ENCODE peak calls at places on chromosomes 12 and 14, in nine cellular contexts. P is tibial artery; Z is thoracic aorta; D is H1; U is endodermal cell; O is keratinocyte; A is CD8-positive, alpha-beta T cell; V is K562; E is H9. Y is an unnamed sample.

GRCh38 chr14:78902010-78902623 is 731.9 kb downstream of the NRXN3 start:
- DNase-seq in O (no peak), D (peak; percentile 63), V (peak; percentile 5), U (peak; percentile 80), E (peak; percentile 50), P (no peak), A (no peak), Z (no peak), Y (no peak)

GRCh38 chr14:89651805-89652204 is 234.8 kb upstream of the FOXN3 start:
- DNase-seq in P (no peak), U (no peak), V (no peak), A (no peak), D (no peak), Z (no peak), O (no peak), E (no peak), Y (no peak)

GRCh38 chr12:25269701-25270100 is 19.0 kb upstream of the KRAS start:
- DNase-seq in V (no peak), Z (no peak), P (no peak), D (no peak), A (no peak), E (no peak), O (no peak), U (no peak), Y (no peak)

GRCh38 chr12:53213348-53213747 is 6.3 kb upstream of the ITGB7 start:
- DNase-seq in P (peak; percentile 87), E (peak; percentile 94), U (peak; percentile 98), Z (no peak), V (peak; percentile 79), O (no peak), A (peak; percentile 85), D (peak; percentile 96), Y (peak; percentile 92)

GRCh38 chr12:109092484-109093021 is 719 bp downstream of the ALKBH2 start:
- DNase-seq in O (no peak), D (no peak), E (no peak), A (no peak), P (peak; percentile 21), U (peak; percentile 38), V (no peak), Z (no peak), Y (no peak)

GRCh38 chr12:116164976-116165425 is 112.5 kb downstream of the MED13L start:
- DNase-seq in P (no peak), V (no peak), A (no peak), E (no peak), D (no peak), Z (no peak), U (no peak), O (peak; percentile 45), Y (no peak)

GRCh38 chr12:125244338-125244737 is 179.1 kb downstream of the AACS start:
- DNase-seq in E (no peak), V (no peak), P (no peak), A (no peak), Z (no peak), O (no peak), U (no peak), D (no peak), Y (no peak)

GRCh38 chr14:90491868-90492560 is 95.2 kb downstream of the CALM1 start:
- DNase-seq in E (no peak), O (no peak), Z (no peak), D (no peak), P (peak; percentile 50), U (no peak), A (no peak), V (peak; percentile 1), Y (no peak)

GRCh38 chr14:97580923-97581495 is 783.8 kb downstream of the VRK1 start:
- DNase-seq in E (peak; percentile 38), D (peak; percentile 48), O (no peak), Z (no peak), V (no peak), P (no peak), U (peak; percentile 78), A (no peak), Y (no peak)

GRCh38 chr14:97584528-97584927 is 787.3 kb downstream of the VRK1 start:
- DNase-seq in Z (no peak), O (no peak), A (no peak), V (no peak), D (no peak), P (no peak), U (peak; percentile 68), E (peak; percentile 50), Y (no peak)

GRCh38 chr14:97575677-97576076 is 778.5 kb downstream of the VRK1 start:
- DNase-seq in E (no peak), Z (no peak), O (no peak), A (no peak), U (no peak), P (no peak), V (no peak), D (no peak), Y (no peak)

DNA sequence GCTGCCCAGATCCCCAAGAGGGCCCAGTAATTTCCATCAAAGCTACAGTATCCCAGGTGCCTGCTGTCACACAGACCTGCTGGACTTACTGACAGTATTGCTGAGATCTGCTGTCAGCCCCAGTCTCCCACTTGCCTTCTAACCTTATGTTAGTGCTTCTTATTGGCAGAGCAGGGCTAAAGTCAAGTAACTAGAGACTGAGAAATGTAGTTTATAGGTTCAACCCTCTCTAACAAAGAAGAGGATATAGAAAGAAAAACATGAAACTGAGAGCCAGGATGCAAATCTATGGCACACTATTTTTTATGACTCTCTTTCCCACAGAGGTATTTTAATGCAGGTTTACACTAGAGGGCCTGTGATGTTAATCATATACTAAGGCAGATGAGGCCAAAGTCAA is 781.8 kb downstream of the VRK1 start:
- DNase-seq in Z (no peak), V (no peak), P (no peak), O (no peak), A (no peak), E (no peak), D (no peak), U (no peak), Y (no peak)
- H3K9me3 ChIP-seq in Z (no peaks in the 10 kb centered on the region), V (no peaks in the 10 kb centered on the region), P (no peaks in the 10 kb centered on the region), O (no peaks in the 10 kb centered on the region), A (no peaks in the 10 kb centered on the region), E (no peaks in the 10 kb centered on the region), D (no peaks in the 10 kb centered on the region), U (no peaks in the 10 kb centered on the region), Y (no peaks in the 10 kb centered on the region)

GRCh38 chr12:37546901-37547475 is 769.6 kb upstream of the ALG10B start:
- DNase-seq in V (no peak), D (no peak), A (no peak), E (no peak), Z (no peak), O (no peak), P (no peak), U (no peak), Y (no peak)

GRCh38 chr12:37543966-37544668 is 772.5 kb upstream of the ALG10B start:
- DNase-seq in D (no peak), P (no peak), O (no peak), A (no peak), V (no peak), U (no peak), Z (no peak), E (no peak), Y (no peak)

GRCh38 chr12:37547611-37548010 is 769.0 kb upstream of the ALG10B start:
- DNase-seq in Z (no peak), A (no peak), U (no peak), V (peak; percentile 32), O (no peak), D (no peak), P (no peak), E (no peak), Y (no peak)

GRCh38 chr12:37545759-37546158 is 770.8 kb upstream of the ALG10B start:
- DNase-seq in V (no peak), E (no peak), A (no peak), O (no peak), P (no peak), Z (no peak), D (no peak), U (no peak), Y (no peak)

DNA sequence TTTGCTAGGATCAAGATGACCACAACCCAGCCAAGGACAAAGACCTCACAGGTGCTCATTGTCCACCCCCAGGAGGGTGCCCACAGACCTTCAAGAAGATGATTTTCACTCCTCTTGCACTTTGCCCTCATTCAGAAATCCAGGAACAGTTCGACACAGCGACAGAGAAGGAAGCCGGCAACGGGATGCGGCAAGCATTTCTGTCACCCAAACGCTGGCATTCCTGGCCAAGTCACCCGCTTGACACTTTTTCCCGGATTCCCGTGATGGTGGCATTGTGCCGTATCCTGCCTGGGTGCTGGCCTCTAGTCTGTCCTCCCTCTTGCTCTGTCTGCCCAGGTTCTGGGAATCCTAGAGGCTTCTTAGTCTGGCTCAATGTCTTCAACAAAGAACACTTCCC is 770.4 kb upstream of the ALG10B start:
- DNase-seq in A (no peak), Z (no peak), O (no peak), P (no peak), U (no peak), D (no peak), E (no peak), V (no peak), Y (no peak)
- H3K9me3 ChIP-seq in A (no peaks in the 10 kb centered on the region), Z (no peaks in the 10 kb centered on the region), O (peaks cover 10% of the 10 kb centered on the region), P (no peaks in the 10 kb centered on the region), U (peaks cover 44% of the 10 kb centered on the region), D (peaks cover 96% of the 10 kb centered on the region), E (peaks cover 93% of the 10 kb centered on the region), V (no peaks in the 10 kb centered on the region), Y (peaks cover 72% of the 10 kb centered on the region)

GRCh38 chr12:133192847-133193246 is 11.6 kb downstream of the ZNF268 start:
- DNase-seq in Z (no peak), E (no peak), P (no peak), O (no peak), A (no peak), V (no peak), D (no peak), U (no peak), Y (no peak)

DNA sequence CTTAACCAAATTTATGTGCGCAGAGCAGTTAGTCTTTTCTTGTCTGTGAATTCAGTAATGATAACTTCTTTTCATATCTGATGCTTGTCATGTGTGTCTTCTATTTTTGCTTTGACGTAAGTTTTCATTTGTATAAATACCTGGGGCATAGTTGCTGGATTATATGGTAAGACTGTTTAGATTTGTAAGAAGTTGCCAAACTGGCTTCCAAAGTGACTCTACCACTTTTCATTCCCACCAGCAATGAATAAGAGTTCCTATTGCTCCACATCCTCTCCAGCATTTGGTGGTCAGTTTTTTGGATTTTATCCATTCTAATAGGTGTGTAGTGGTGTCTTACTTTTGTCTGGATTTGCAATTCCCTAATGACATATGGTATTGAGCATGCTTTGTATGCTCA is 8.9 kb downstream of the ZNF268 start:
- DNase-seq in Z (no peak), U (no peak), E (no peak), V (no peak), O (no peak), P (no peak), A (no peak), D (no peak), Y (no peak)
- H3K9me3 ChIP-seq in Z (peaks cover 97% of the 10 kb centered on the region), U (peaks cover 100% of the 10 kb centered on the region), E (peaks cover 91% of the 10 kb centered on the region), V (peaks cover 24% of the 10 kb centered on the region), O (peaks cover 36% of the 10 kb centered on the region), P (peaks cover 5% of the 10 kb centered on the region), A (peaks cover 55% of the 10 kb centered on the region), D (peaks cover 88% of the 10 kb centered on the region), Y (peaks cover 100% of the 10 kb centered on the region)

GRCh38 chr14:97061198-97061597 is 264.0 kb downstream of the VRK1 start:
- DNase-seq in O (no peak), P (peak; percentile 71), A (no peak), E (no peak), Z (no peak), V (no peak), D (no peak), U (no peak), Y (peak; percentile 7)

GRCh38 chr14:97058589-97058988 is 261.4 kb downstream of the VRK1 start:
- DNase-seq in D (no peak), P (no peak), E (no peak), U (no peak), A (no peak), Z (no peak), V (no peak), O (no peak), Y (no peak)

GRCh38 chr14:97056086-97056485 is 258.9 kb downstream of the VRK1 start:
- DNase-seq in Z (no peak), O (no peak), U (no peak), P (no peak), E (no peak), V (no peak), A (peak; percentile 14), D (no peak), Y (no peak)

GRCh38 chr14:97057238-97057637 is 260.1 kb downstream of the VRK1 start:
- DNase-seq in U (no peak), E (no peak), D (no peak), V (no peak), O (no peak), A (no peak), Z (no peak), P (no peak), Y (no peak)

DNA sequence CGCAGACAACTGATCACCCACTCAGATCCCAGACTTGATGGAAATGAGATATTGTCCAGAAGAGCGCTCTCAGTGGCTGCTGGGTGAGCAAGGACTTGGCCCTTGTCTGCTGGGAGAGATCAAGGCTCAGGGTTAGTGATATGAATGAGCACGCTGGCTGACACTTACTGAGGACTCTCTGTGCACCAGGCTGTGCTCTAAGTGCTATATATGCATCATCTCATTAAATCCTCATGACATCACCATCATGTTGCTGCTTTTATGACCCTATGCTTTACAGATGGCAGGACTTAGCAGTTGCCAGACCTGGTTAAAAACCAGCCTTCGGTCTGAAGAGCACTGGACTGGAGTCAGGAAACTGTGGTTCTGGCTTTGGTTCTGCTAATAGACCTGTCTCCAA is 260.9 kb downstream of the VRK1 start:
- DNase-seq in V (no peak), O (no peak), A (no peak), E (no peak), Z (no peak), D (no peak), P (no peak), U (no peak), Y (no peak)
- H3K9me3 ChIP-seq in V (no peaks in the 10 kb centered on the region), O (no peaks in the 10 kb centered on the region), A (no peaks in the 10 kb centered on the region), E (no peaks in the 10 kb centered on the region), Z (no peaks in the 10 kb centered on the region), D (no peaks in the 10 kb centered on the region), P (no peaks in the 10 kb centered on the region), U (no peaks in the 10 kb centered on the region), Y (no peaks in the 10 kb centered on the region)